ENCODE peak calls at places on chromosome 4, in nine cellular contexts. J is Peyer's patch; O is CD4-positive, alpha-beta T cell; P is GM13977; V is osteocyte; Z is gastrocnemius medialis; W is ascending aorta; X is suprapubic skin; S is epithelial cell of esophagus. N is an unnamed sample.

GRCh38 chr4:105951198-105951597 is 55.9 kb downstream of the NPNT start:
- DNase-seq in X (no peak), S (peak; percentile 61), J (no peak), Z (no peak), P (no peak), W (no peak), O (no peak), V (no peak), N (no peak)

GRCh38 chr4:156803056-156803455 is 168.5 kb downstream of the PDGFC start:
- DNase-seq in X (no peak), J (no peak), V (no peak), S (no peak), P (no peak), O (no peak), W (no peak), Z (no peak), N (no peak)

GRCh38 chr4:17336524-17336941 is 175.4 kb downstream of the QDPR start:
- DNase-seq in W (no peak), O (peak; percentile 54), V (no peak), S (peak; percentile 45), Z (no peak), J (peak; percentile 49), P (peak; percentile 27), X (peak; percentile 66), N (no peak)

GRCh38 chr4:65670331-65671031 is at the start of gene EPHA5:
- DNase-seq in Z (no peak), W (no peak), J (no peak), P (peak; percentile 17), V (peak; percentile 97), S (peak; percentile 68), O (no peak), X (peak; percentile 73), N (no peak)

GRCh38 chr4:113969935-113970334 is 9.5 kb downstream of the ARSJ start:
- DNase-seq in O (no peak), J (no peak), V (no peak), W (no peak), X (no peak), S (peak; percentile 40), P (no peak), Z (no peak), N (no peak)

GRCh38 chr4:41814565-41814964 is 66.0 kb upstream of the PHOX2B start:
- DNase-seq in S (peak; percentile 26), O (no peak), J (no peak), W (no peak), V (no peak), X (no peak), P (no peak), Z (no peak), N (no peak)

GRCh38 chr4:3321295-3321889 is 28.6 kb downstream of the RGS12 start:
- DNase-seq in V (peak; percentile 77), P (no peak), S (no peak), X (peak; percentile 62), Z (peak; percentile 71), W (no peak), J (no peak), O (no peak), N (no peak)

GRCh38 chr4:1011022-1011694 is at the start of gene FGFRL1:
- DNase-seq in S (peak; percentile 93), X (peak; percentile 96), V (peak; percentile 96), Z (peak; percentile 88), O (peak; percentile 91), W (peak; percentile 60), J (peak; percentile 91), P (peak; percentile 97), N (peak; percentile 76)

GRCh38 chr4:89411539-89411938 is 103.9 kb upstream of the GPRIN3 start:
- DNase-seq in O (no peak), X (no peak), V (no peak), Z (no peak), S (no peak), P (no peak), J (no peak), W (no peak), N (no peak)

GRCh38 chr4:186726440-186727148 is 2.9 kb upstream of the FAT1 start:
- DNase-seq in V (peak; percentile 94), O (no peak), W (peak; percentile 13), Z (no peak), J (no peak), X (peak; percentile 82), S (peak; percentile 92), P (no peak), N (no peak)

GRCh38 chr4:114659386-114660008 is 60.9 kb downstream of the UGT8 start:
- DNase-seq in V (no peak), Z (no peak), P (peak; percentile 47), X (no peak), J (peak; percentile 57), W (no peak), S (peak; percentile 84), O (no peak), N (peak; percentile 13)

GRCh38 chr4:99404595-99405287 is 30.4 kb downstream of the ADH7 start:
- DNase-seq in P (peak; percentile 58), W (no peak), Z (peak; percentile 28), O (no peak), V (no peak), X (no peak), J (no peak), S (peak; percentile 84), N (no peak)

GRCh38 chr4:40811886-40812857 is 62.4 kb downstream of the NSUN7 start:
- DNase-seq in W (no peak), J (no peak), O (no peak), V (no peak), X (no peak), S (peak; percentile 13), Z (no peak), P (no peak), N (no peak)

GRCh38 chr4:128298129-128298758 is 10.6 kb upstream of the PGRMC2 start:
- DNase-seq in O (no peak), W (no peak), V (no peak), P (no peak), X (no peak), J (no peak), Z (no peak), S (no peak), N (no peak)

GRCh38 chr4:173171098-173171497 is 2.5 kb downstream of the GALNT7 start:
- DNase-seq in P (no peak), X (no peak), S (peak; percentile 62), Z (no peak), W (no peak), V (no peak), J (no peak), O (no peak), N (no peak)
- TF ChIP-seq CTCF in P (peak; percentile 15), X (no peak), S (peak; percentile 55), Z (no peak), W (no peak), V (peak; percentile 54), J (peak; percentile 45), O (no peak), N (no peak)

GRCh38 chr4:55136634-55137033 is 11.2 kb upstream of the KDR start:
- DNase-seq in Z (no peak), S (no peak), X (no peak), J (no peak), P (no peak), V (no peak), W (no peak), O (no peak), N (no peak)
- TF ChIP-seq CTCF in Z (no peak), S (no peak), X (no peak), J (no peak), P (no peak), V (no peak), W (no peak), O (no peak), N (no peak)

GRCh38 chr4:20297800-20298199 is 46.1 kb downstream of the SLIT2 start:
- DNase-seq in J (no peak), X (no peak), V (no peak), P (no peak), S (no peak), Z (no peak), O (no peak), W (no peak), N (no peak)
- TF ChIP-seq CTCF in J (no peak), X (no peak), V (no peak), P (no peak), S (no peak), Z (no peak), O (no peak), W (no peak), N (no peak)

GRCh38 chr4:8342651-8343050 is 73.1 kb downstream of the HTRA3 start:
- DNase-seq in J (no peak), W (no peak), Z (no peak), P (no peak), S (no peak), X (peak; percentile 44), V (no peak), O (no peak), N (no peak)
- TF ChIP-seq CTCF in J (no peak), W (no peak), Z (no peak), P (no peak), S (no peak), X (no peak), V (peak; percentile 32), O (no peak), N (peak; percentile 30)

DNA sequence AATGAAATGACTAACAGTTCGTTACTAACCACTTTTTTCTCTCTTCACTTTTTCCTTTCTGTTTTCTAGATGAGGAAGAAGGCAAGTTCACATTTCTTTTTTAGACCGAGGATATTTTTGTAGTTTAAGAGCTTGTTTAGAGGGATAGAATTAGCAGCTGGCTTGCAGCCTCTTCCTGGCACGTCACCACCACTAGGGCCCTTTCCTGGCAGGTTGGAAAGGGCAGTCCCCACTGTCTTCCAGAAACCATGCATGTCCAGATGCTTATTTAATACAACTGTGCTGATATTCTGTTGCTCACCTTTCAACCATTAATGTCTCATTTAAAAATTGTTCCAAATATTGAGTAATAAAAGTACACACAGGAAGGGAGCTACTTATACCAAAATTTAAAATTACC is 209.5 kb upstream of the PACRGL start:
- DNase-seq in W (no peak), J (no peak), Z (no peak), X (no peak), O (no peak), V (no peak), P (no peak), S (no peak), N (no peak)
- TF ChIP-seq CTCF in W (no peak), J (no peak), Z (no peak), X (no peak), O (no peak), V (no peak), P (no peak), S (peak; percentile 3), N (no peak)

DNA sequence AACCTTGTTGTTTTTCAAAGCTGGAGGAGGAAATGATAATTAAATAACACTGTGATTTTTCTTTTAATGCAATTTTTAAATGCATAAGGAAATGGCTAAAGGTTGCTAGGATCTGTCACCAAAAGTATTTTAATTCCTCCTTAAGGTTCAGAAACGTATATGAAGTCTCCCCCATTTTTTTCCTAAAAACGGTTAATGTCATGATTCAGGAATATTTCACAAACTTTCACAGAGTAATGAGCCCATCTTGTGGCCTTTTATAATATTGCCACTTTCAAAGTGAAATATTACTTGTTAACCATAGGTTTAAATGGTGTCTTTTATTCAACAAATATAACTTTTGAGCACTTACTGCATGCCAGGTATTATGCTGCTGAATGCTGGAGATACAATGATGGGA is 99.5 kb upstream of the USP38 start:
- DNase-seq in Z (no peak), J (no peak), O (no peak), W (no peak), X (no peak), V (no peak), P (no peak), S (no peak), N (no peak)
- TF ChIP-seq CTCF in Z (no peak), J (peak; percentile 68), O (no peak), W (peak; percentile 24), X (no peak), V (peak; percentile 35), P (no peak), S (no peak), N (peak; percentile 33)

N was measured in D721Med.